ENCODE peak calls at places on chromosome 14, in eight cellular contexts. One of them, this sample, is unnamed.

GRCh38 chr14:101077511-101078074 is 174.1 kb upstream of the RTL1 start:
- DNase-seq in HCT116: no peak
- DNase-seq in IMR-90: peak; percentile 33
- DNase-seq in GM12878: no peak
- DNase-seq in endodermal cell: peak; percentile 92
- DNase-seq in colonic mucosa: peak; percentile 9
- DNase-seq in fibroblast of lung: no peak
- DNase-seq in neural progenitor cell: peak; percentile 53
- DNase-seq in this sample: no peak

GRCh38 chr14:77141592-77142288 is at the start of gene ZDHHC22:
- DNase-seq in neural progenitor cell: no peak
- DNase-seq in IMR-90: no peak
- DNase-seq in endodermal cell: peak; percentile 86
- DNase-seq in GM12878: no peak
- DNase-seq in colonic mucosa: no peak
- DNase-seq in HCT116: no peak
- DNase-seq in fibroblast of lung: no peak
- DNase-seq in this sample: no peak

GRCh38 chr14:47442206-47442605 is 233.2 kb downstream of the MDGA2 start:
- DNase-seq in endodermal cell: peak; percentile 82
- DNase-seq in neural progenitor cell: peak; percentile 58
- DNase-seq in GM12878: no peak
- DNase-seq in fibroblast of lung: peak; percentile 0
- DNase-seq in colonic mucosa: no peak
- DNase-seq in IMR-90: no peak
- DNase-seq in HCT116: peak; percentile 37
- DNase-seq in this sample: no peak

GRCh38 chr14:100586520-100587247 is 533 bp downstream of the BEGAIN start:
- DNase-seq in endodermal cell: peak; percentile 67
- DNase-seq in fibroblast of lung: no peak
- DNase-seq in GM12878: no peak
- DNase-seq in IMR-90: no peak
- DNase-seq in HCT116: peak; percentile 67
- DNase-seq in neural progenitor cell: no peak
- DNase-seq in colonic mucosa: peak; percentile 63
- DNase-seq in this sample: peak; percentile 76

GRCh38 chr14:68753696-68754095 is 39.2 kb downstream of the ZFP36L1 start:
- DNase-seq in GM12878: no peak
- DNase-seq in colonic mucosa: no peak
- DNase-seq in endodermal cell: no peak
- DNase-seq in IMR-90: peak; percentile 24
- DNase-seq in HCT116: no peak
- DNase-seq in neural progenitor cell: no peak
- DNase-seq in fibroblast of lung: peak; percentile 52
- DNase-seq in this sample: no peak

GRCh38 chr14:93892923-93893549 is 34.1 kb upstream of the FAM181A start:
- DNase-seq in GM12878: no peak
- DNase-seq in fibroblast of lung: peak; percentile 48
- DNase-seq in IMR-90: peak; percentile 45
- DNase-seq in colonic mucosa: peak; percentile 66
- DNase-seq in neural progenitor cell: peak; percentile 87
- DNase-seq in endodermal cell: peak; percentile 95
- DNase-seq in HCT116: peak; percentile 35
- DNase-seq in this sample: peak; percentile 87

GRCh38 chr14:76924363-76925151 is 98.3 kb downstream of the LRRC74A start:
- DNase-seq in IMR-90: no peak
- DNase-seq in GM12878: no peak
- DNase-seq in endodermal cell: peak; percentile 93
- DNase-seq in HCT116: no peak
- DNase-seq in colonic mucosa: no peak
- DNase-seq in fibroblast of lung: peak; percentile 26
- DNase-seq in neural progenitor cell: peak; percentile 83
- DNase-seq in this sample: no peak

GRCh38 chr14:100107236-100107635 is 42.0 kb downstream of the EVL start:
- DNase-seq in HCT116: no peak
- DNase-seq in colonic mucosa: no peak
- DNase-seq in GM12878: no peak
- DNase-seq in IMR-90: no peak
- DNase-seq in neural progenitor cell: no peak
- DNase-seq in endodermal cell: no peak
- DNase-seq in fibroblast of lung: no peak
- DNase-seq in this sample: peak; percentile 11

GRCh38 chr14:61188936-61189808 is 92.0 kb downstream of the TMEM30B start:
- DNase-seq in HCT116: no peak
- DNase-seq in neural progenitor cell: peak; percentile 82
- DNase-seq in colonic mucosa: peak; percentile 28
- DNase-seq in GM12878: no peak
- DNase-seq in IMR-90: peak; percentile 51
- DNase-seq in fibroblast of lung: peak; percentile 84
- DNase-seq in endodermal cell: peak; percentile 91
- DNase-seq in this sample: peak; percentile 81

GRCh38 chr14:90781344-90781761 is 34.9 kb downstream of the TTC7B start:
- DNase-seq in fibroblast of lung: peak; percentile 50
- DNase-seq in colonic mucosa: no peak
- DNase-seq in GM12878: no peak
- DNase-seq in HCT116: no peak
- DNase-seq in endodermal cell: peak; percentile 20
- DNase-seq in neural progenitor cell: no peak
- DNase-seq in IMR-90: peak; percentile 71
- DNase-seq in this sample: no peak

GRCh38 chr14:91058017-91058675 is 2.3 kb downstream of the RPS6KA5 start:
- DNase-seq in endodermal cell: no peak
- DNase-seq in fibroblast of lung: no peak
- DNase-seq in HCT116: no peak
- DNase-seq in colonic mucosa: no peak
- DNase-seq in GM12878: no peak
- DNase-seq in neural progenitor cell: no peak
- DNase-seq in IMR-90: no peak
- DNase-seq in this sample: no peak

GRCh38 chr14:89013098-89013504 is 188.7 kb downstream of the TTC8 start:
- DNase-seq in GM12878: no peak
- DNase-seq in fibroblast of lung: peak; percentile 44
- DNase-seq in endodermal cell: peak; percentile 84
- DNase-seq in neural progenitor cell: peak; percentile 25
- DNase-seq in IMR-90: peak; percentile 11
- DNase-seq in HCT116: peak; percentile 50
- DNase-seq in colonic mucosa: peak; percentile 82
- DNase-seq in this sample: no peak

GRCh38 chr14:35234007-35234406 is 58.2 kb upstream of the PSMA6 start:
- DNase-seq in HCT116: no peak
- DNase-seq in neural progenitor cell: no peak
- DNase-seq in IMR-90: peak; percentile 54
- DNase-seq in endodermal cell: no peak
- DNase-seq in GM12878: no peak
- DNase-seq in colonic mucosa: no peak
- DNase-seq in fibroblast of lung: no peak
- DNase-seq in this sample: no peak

GRCh38 chr14:56855891-56856461 is 45.7 kb upstream of the OTX2 start:
- DNase-seq in endodermal cell: peak; percentile 90
- DNase-seq in HCT116: no peak
- DNase-seq in neural progenitor cell: peak; percentile 90
- DNase-seq in fibroblast of lung: no peak
- DNase-seq in IMR-90: no peak
- DNase-seq in GM12878: no peak
- DNase-seq in colonic mucosa: peak; percentile 78
- DNase-seq in this sample: no peak

DNA sequence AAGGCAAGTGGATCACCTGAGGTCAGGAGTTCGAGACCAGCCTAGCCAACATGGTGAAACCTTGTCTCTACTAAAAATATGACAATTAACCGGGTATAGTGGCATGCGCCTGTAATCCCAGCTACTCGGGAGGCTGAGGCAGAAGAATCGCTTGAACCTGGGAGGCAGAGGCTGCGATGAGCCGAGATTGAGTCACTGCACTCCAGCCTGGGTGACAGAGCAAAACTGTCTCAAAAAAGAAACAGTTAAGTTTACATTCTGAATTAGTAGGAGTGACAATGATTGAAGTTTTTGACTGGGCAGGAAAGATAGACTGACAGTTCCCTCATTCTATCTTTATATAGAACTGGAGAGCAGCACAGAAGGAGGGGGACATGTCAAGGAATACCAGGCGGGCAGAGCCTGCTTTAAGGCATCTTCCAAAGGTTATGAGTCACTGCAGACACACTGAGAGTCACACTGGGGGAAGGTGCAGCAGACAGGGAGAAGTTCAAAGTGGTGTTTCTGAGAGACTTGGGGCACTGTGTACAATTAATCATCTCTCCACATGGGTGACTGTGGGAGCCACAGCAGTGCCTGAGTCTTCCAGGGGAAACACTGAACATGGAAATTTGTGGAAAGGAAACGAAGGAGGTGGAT is 42.8 kb upstream of the RNASE3 start:
- DNase-seq in endodermal cell: peak; percentile 52
- DNase-seq in IMR-90: peak; percentile 19
- DNase-seq in GM12878: no peak
- DNase-seq in fibroblast of lung: no peak
- DNase-seq in neural progenitor cell: no peak
- DNase-seq in colonic mucosa: no peak
- DNase-seq in HCT116: peak; percentile 32
- DNase-seq in this sample: no peak
- H3K27ac ChIP-seq in endodermal cell: no peak overlapping the region
- H3K27ac ChIP-seq in IMR-90: no peak overlapping the region
- H3K27ac ChIP-seq in GM12878: no peak overlapping the region
- H3K27ac ChIP-seq in fibroblast of lung: no peak overlapping the region
- H3K27ac ChIP-seq in neural progenitor cell: no peak overlapping the region
- H3K27ac ChIP-seq in colonic mucosa: no peak overlapping the region
- H3K27ac ChIP-seq in HCT116: peak overlapping the region; percentile 36
- H3K27ac ChIP-seq in this sample: no peak overlapping the region

GRCh38 chr14:24069411-24069735 is 2.0 kb upstream of the CPNE6 start:
- DNase-seq in GM12878: no peak
- DNase-seq in HCT116: no peak
- DNase-seq in IMR-90: no peak
- DNase-seq in neural progenitor cell: no peak
- DNase-seq in colonic mucosa: no peak
- DNase-seq in fibroblast of lung: no peak
- DNase-seq in endodermal cell: no peak
- DNase-seq in this sample: peak; percentile 70

GRCh38 chr14:24070285-24071143 is 848 bp upstream of the CPNE6 start:
- DNase-seq in endodermal cell: no peak
- DNase-seq in GM12878: no peak
- DNase-seq in HCT116: no peak
- DNase-seq in fibroblast of lung: no peak
- DNase-seq in neural progenitor cell: no peak
- DNase-seq in IMR-90: no peak
- DNase-seq in colonic mucosa: no peak
- DNase-seq in this sample: no peak

GRCh38 chr14:24072436-24072835 is 1.1 kb downstream of the CPNE6 start:
- DNase-seq in HCT116: no peak
- DNase-seq in neural progenitor cell: no peak
- DNase-seq in IMR-90: no peak
- DNase-seq in fibroblast of lung: no peak
- DNase-seq in endodermal cell: no peak
- DNase-seq in GM12878: no peak
- DNase-seq in colonic mucosa: no peak
- DNase-seq in this sample: peak; percentile 51

GRCh38 chr14:24071836-24072420 is 566 bp downstream of the CPNE6 start:
- DNase-seq in endodermal cell: no peak
- DNase-seq in IMR-90: no peak
- DNase-seq in fibroblast of lung: no peak
- DNase-seq in HCT116: no peak
- DNase-seq in neural progenitor cell: no peak
- DNase-seq in GM12878: no peak
- DNase-seq in colonic mucosa: no peak
- DNase-seq in this sample: peak; percentile 48

GRCh38 chr14:24071144-24071697 is at the start of gene CPNE6:
- DNase-seq in neural progenitor cell: no peak
- DNase-seq in fibroblast of lung: no peak
- DNase-seq in HCT116: no peak
- DNase-seq in GM12878: no peak
- DNase-seq in endodermal cell: no peak
- DNase-seq in colonic mucosa: no peak
- DNase-seq in IMR-90: no peak
- DNase-seq in this sample: peak; percentile 54
- H3K9ac ChIP-seq in neural progenitor cell: no peak within 1 kb of the TSS
- H3K9ac ChIP-seq in fibroblast of lung: no peak within 1 kb of the TSS
- H3K9ac ChIP-seq in HCT116: no peak within 1 kb of the TSS
- H3K9ac ChIP-seq in GM12878: no peak within 1 kb of the TSS
- H3K9ac ChIP-seq in endodermal cell: no peak within 1 kb of the TSS
- H3K9ac ChIP-seq in colonic mucosa: no peak within 1 kb of the TSS
- H3K9ac ChIP-seq in IMR-90: no peak within 1 kb of the TSS
- H3K9ac ChIP-seq in this sample: no peak within 1 kb of the TSS

GRCh38 chr14:58789106-58789505 is 151.3 kb downstream of the DACT1 start:
- DNase-seq in GM12878: no peak
- DNase-seq in IMR-90: no peak
- DNase-seq in fibroblast of lung: no peak
- DNase-seq in endodermal cell: no peak
- DNase-seq in neural progenitor cell: no peak
- DNase-seq in colonic mucosa: no peak
- DNase-seq in HCT116: no peak
- DNase-seq in this sample: no peak
- H3K4me3 ChIP-seq in GM12878: no peak overlapping the region
- H3K4me3 ChIP-seq in IMR-90: no peak overlapping the region
- H3K4me3 ChIP-seq in fibroblast of lung: no peak overlapping the region
- H3K4me3 ChIP-seq in endodermal cell: no peak overlapping the region
- H3K4me3 ChIP-seq in neural progenitor cell: no peak overlapping the region
- H3K4me3 ChIP-seq in colonic mucosa: no peak overlapping the region
- H3K4me3 ChIP-seq in HCT116: no peak overlapping the region
- H3K4me3 ChIP-seq in this sample: no peak overlapping the region

GRCh38 chr14:31169877-31170276 is 37.7 kb downstream of the HECTD1 start:
- DNase-seq in colonic mucosa: no peak
- DNase-seq in fibroblast of lung: no peak
- DNase-seq in IMR-90: no peak
- DNase-seq in HCT116: no peak
- DNase-seq in neural progenitor cell: no peak
- DNase-seq in GM12878: no peak
- DNase-seq in endodermal cell: no peak
- DNase-seq in this sample: no peak

GRCh38 chr14:31164115-31164514 is 43.5 kb downstream of the HECTD1 start:
- DNase-seq in HCT116: no peak
- DNase-seq in IMR-90: no peak
- DNase-seq in GM12878: no peak
- DNase-seq in endodermal cell: no peak
- DNase-seq in colonic mucosa: no peak
- DNase-seq in fibroblast of lung: no peak
- DNase-seq in neural progenitor cell: no peak
- DNase-seq in this sample: no peak

GRCh38 chr14:31170411-31170810 is 37.2 kb downstream of the HECTD1 start:
- DNase-seq in endodermal cell: no peak
- DNase-seq in GM12878: no peak
- DNase-seq in fibroblast of lung: no peak
- DNase-seq in colonic mucosa: no peak
- DNase-seq in HCT116: no peak
- DNase-seq in IMR-90: peak; percentile 58
- DNase-seq in neural progenitor cell: no peak
- DNase-seq in this sample: no peak

GRCh38 chr14:31166271-31166561 is 41.4 kb downstream of the HECTD1 start:
- DNase-seq in colonic mucosa: no peak
- DNase-seq in endodermal cell: no peak
- DNase-seq in fibroblast of lung: no peak
- DNase-seq in neural progenitor cell: no peak
- DNase-seq in GM12878: no peak
- DNase-seq in HCT116: no peak
- DNase-seq in IMR-90: no peak
- DNase-seq in this sample: no peak

GRCh38 chr14:31167032-31167431 is 40.6 kb downstream of the HECTD1 start:
- DNase-seq in endodermal cell: no peak
- DNase-seq in HCT116: no peak
- DNase-seq in GM12878: no peak
- DNase-seq in colonic mucosa: no peak
- DNase-seq in fibroblast of lung: no peak
- DNase-seq in IMR-90: no peak
- DNase-seq in neural progenitor cell: no peak
- DNase-seq in this sample: no peak
- H3K27ac ChIP-seq in endodermal cell: no peak overlapping the region
- H3K27ac ChIP-seq in HCT116: peak overlapping the region; percentile 68
- H3K27ac ChIP-seq in GM12878: no peak overlapping the region
- H3K27ac ChIP-seq in colonic mucosa: no peak overlapping the region
- H3K27ac ChIP-seq in fibroblast of lung: no peak overlapping the region
- H3K27ac ChIP-seq in IMR-90: no peak overlapping the region
- H3K27ac ChIP-seq in neural progenitor cell: no peak overlapping the region
- H3K27ac ChIP-seq in this sample: no peak overlapping the region